ENCODE peak calls at places on chromosomes 7 and 10, in four cellular contexts. K, F, O and P are unnamed samples.
A peak's percentile ranks its signal among the peaks of the same experiment; 100 is the strongest.

GRCh38 chr10:93680414-93681047 is 21.9 kb downstream of the FRA10AC1 start:
- DNase-seq in K (peak; percentile 38), F (peak; percentile 14), O (no peak), P (peak; percentile 69)

GRCh38 chr7:105654095-105654686 is 72.9 kb upstream of the EFCAB10 start:
- DNase-seq in K (no peak), F (no peak), O (no peak), P (no peak)

GRCh38 chr7:71649812-71650211 is 517.9 kb downstream of the GALNT17 start:
- DNase-seq in K (no peak), F (no peak), O (no peak), P (no peak)

GRCh38 chr10:132043861-132044695 is 21.7 kb upstream of the JAKMIP3 start:
- DNase-seq in K (no peak), F (no peak), O (no peak), P (no peak)

GRCh38 chr7:668139-668871 is 58.2 kb upstream of the DNAAF5 start:
- DNase-seq in K (no peak), F (no peak), O (no peak), P (no peak)

GRCh38 chr10:97520978-97521761 is 22.4 kb downstream of the UBTD1 start:
- DNase-seq in K (no peak), F (no peak), O (no peak), P (no peak)

GRCh38 chr10:86663576-86664369 is 4.5 kb upstream of the LDB3 start:
- DNase-seq in K (no peak), F (no peak), O (no peak), P (no peak)

GRCh38 chr10:5583525-5584175 is 58.9 kb downstream of the CALML3 start:
- DNase-seq in K (no peak), F (no peak), O (peak; percentile 37), P (no peak)

GRCh38 chr7:33845991-33846509 is 59.3 kb upstream of the BMPER start:
- DNase-seq in K (no peak), F (no peak), O (no peak), P (no peak)

GRCh38 chr7:101575168-101575567 is 53.9 kb downstream of the MYL10 start:
- DNase-seq in K (no peak), F (no peak), O (no peak), P (no peak)

GRCh38 chr10:58674260-58674659 is 161.6 kb downstream of the BICC1 start:
- DNase-seq in K (no peak), F (no peak), O (no peak), P (no peak)

GRCh38 chr7:112500619-112501018 is 19.8 kb downstream of the LSMEM1 start:
- DNase-seq in K (no peak), F (no peak), O (no peak), P (peak; percentile 13)

GRCh38 chr10:62084434-62084833 is 182.9 kb downstream of the ARID5B start:
- DNase-seq in K (no peak), F (no peak), O (no peak), P (no peak)

GRCh38 chr7:39530996-39531395 is 35.2 kb upstream of the YAE1 start:
- DNase-seq in K (no peak), F (no peak), O (no peak), P (no peak)

GRCh38 chr10:22461891-22462290 is 116.6 kb downstream of the SPAG6 start:
- DNase-seq in K (no peak), F (no peak), O (no peak), P (no peak)

GRCh38 chr7:129279757-129280156 is 54.9 kb downstream of the AHCYL2 start:
- DNase-seq in K (no peak), F (no peak), O (no peak), P (no peak)

GRCh38 chr7:140601566-140602174 is 38.9 kb downstream of the DENND2A start:
- DNase-seq in K (no peak), F (no peak), O (no peak), P (no peak)

GRCh38 chr7:99374121-99375064 is at the start of gene ARPC1B:
- DNase-seq in K (peak; percentile 57), F (peak; percentile 93), O (no peak), P (peak; percentile 78)

GRCh38 chr10:88243847-88244730 is 339.0 kb downstream of the RNLS start:
- DNase-seq in K (no peak), F (no peak), O (no peak), P (no peak)

GRCh38 chr10:114388275-114388674 is 16.0 kb downstream of the AFAP1L2 start:
- DNase-seq in K (no peak), F (no peak), O (peak; percentile 66), P (no peak)

GRCh38 chr10:125955766-125956165 is 59.4 kb downstream of the FANK1 start:
- DNase-seq in K (no peak), F (no peak), O (no peak), P (no peak)

GRCh38 chr10:100827819-100828743 is 82.7 kb downstream of the PAX2 start:
- DNase-seq in K (no peak), F (peak; percentile 31), O (no peak), P (peak; percentile 43)

GRCh38 chr7:48875300-48875916 is 48.9 kb upstream of the CDC14C start:
- DNase-seq in K (peak; percentile 15), F (peak; percentile 2), O (no peak), P (peak; percentile 48)

GRCh38 chr10:68594405-68594804 is 34.3 kb downstream of the TET1 start:
- DNase-seq in K (no peak), F (peak; percentile 71), O (no peak), P (no peak)

GRCh38 chr7:28163955-28164354 is 16.6 kb downstream of the JAZF1 start:
- DNase-seq in K (no peak), F (no peak), O (no peak), P (no peak)

GRCh38 chr10:97531401-97531985 is 32.8 kb downstream of the UBTD1 start:
- DNase-seq in K (no peak), F (no peak), O (no peak), P (no peak)

GRCh38 chr10:114259825-114260224 is 20.8 kb downstream of the VWA2 start:
- DNase-seq in K (no peak), F (no peak), O (no peak), P (no peak)

GRCh38 chr7:825386-825785 is 6.9 kb upstream of the SUN1 start:
- DNase-seq in K (no peak), F (no peak), O (no peak), P (no peak)

GRCh38 chr7:149765399-149766121 is 7.8 kb downstream of the ZNF467 start:
- DNase-seq in K (no peak), F (no peak), O (no peak), P (no peak)

GRCh38 chr10:87694011-87694794 is 34.5 kb downstream of the PAPSS2 start:
- DNase-seq in K (no peak), F (no peak), O (no peak), P (peak; percentile 57)

GRCh38 chr7:46557295-46557711 is 636.2 kb upstream of the IGFBP3 start:
- DNase-seq in K (no peak), F (no peak), O (no peak), P (peak; percentile 68)

GRCh38 chr7:7565018-7565680 is 1.5 kb upstream of the MIOS start:
- DNase-seq in K (no peak), F (no peak), O (no peak), P (no peak)

GRCh38 chr7:137934941-137935848 is 66.7 kb downstream of the CREB3L2 start:
- DNase-seq in K (no peak), F (no peak), O (peak; percentile 30), P (no peak)

GRCh38 chr10:14056545-14057332 is 274.0 kb downstream of the FRMD4A start:
- DNase-seq in K (no peak), F (no peak), O (no peak), P (no peak)

GRCh38 chr7:116259821-116260440 is 49.6 kb downstream of the TES start:
- DNase-seq in K (no peak), F (no peak), O (no peak), P (peak; percentile 86)

GRCh38 chr10:17954856-17955255 is 3.1 kb downstream of the SLC39A12 start:
- DNase-seq in K (no peak), F (no peak), O (no peak), P (no peak)

GRCh38 chr10:121683366-121683765 is 85.1 kb upstream of the FGFR2 start:
- DNase-seq in K (no peak), F (no peak), O (no peak), P (no peak)

GRCh38 chr7:91265693-91266066 is 1.4 kb downstream of the FZD1 start:
- DNase-seq in K (no peak), F (no peak), O (no peak), P (no peak)
- TF ChIP-seq RAD21 in K (no peak), F (no peak), O (no peak), P (no peak)

DNA sequence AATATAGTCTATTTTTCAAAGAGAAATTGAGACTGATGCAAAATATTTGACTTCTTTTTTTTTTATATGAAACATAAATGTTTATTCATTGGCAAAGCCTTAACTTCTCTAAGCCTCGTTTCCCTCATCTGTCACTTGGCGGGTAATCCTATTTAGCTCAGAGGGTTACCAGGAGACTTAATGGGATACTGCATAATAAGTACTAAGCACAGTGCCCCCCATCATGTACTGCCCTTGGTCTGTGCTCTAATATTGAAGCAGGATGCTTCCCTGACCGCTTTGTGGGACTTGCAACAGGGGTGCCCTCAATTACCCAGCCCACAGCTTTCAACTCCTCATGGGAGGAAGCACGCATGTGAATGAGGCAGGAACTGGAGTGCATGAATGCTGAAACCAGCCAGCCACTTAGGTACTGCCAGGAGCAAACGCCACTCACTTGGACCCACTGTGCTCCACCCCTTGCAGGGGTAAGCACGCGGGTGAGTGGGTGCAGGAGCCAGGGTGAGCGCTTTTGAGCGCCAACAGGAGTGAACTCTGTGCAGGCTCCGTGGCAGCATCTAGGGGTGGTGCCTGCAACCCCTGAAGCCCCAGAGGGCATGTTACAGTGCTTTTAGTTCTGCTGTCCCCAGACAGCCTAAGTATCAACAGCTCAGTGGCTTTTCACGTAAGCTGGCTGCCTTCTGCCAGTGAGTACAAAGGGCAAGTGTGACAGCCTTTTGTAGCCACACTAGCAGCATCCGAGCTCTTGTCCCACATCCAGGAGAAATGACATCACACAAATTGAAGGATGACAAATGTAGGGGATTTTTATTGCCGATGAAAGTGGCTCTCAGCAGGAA is 209.8 kb upstream of the C7orf33 start:
- DNase-seq in K (peak; percentile 4), F (no peak), O (no peak), P (no peak)
- TF ChIP-seq ESRRA in K (no peak), F (no peak), O (no peak), P (no peak)

GRCh38 chr10:117071293-117072050 is 66.5 kb upstream of the SHTN1 start:
- DNase-seq in K (no peak), F (no peak), O (no peak), P (no peak)
- TF ChIP-seq RAD21 in K (no peak), F (no peak), O (no peak), P (no peak)

GRCh38 chr10:102595914-102596313 is 48.4 kb upstream of the TRIM8 start:
- DNase-seq in K (no peak), F (no peak), O (no peak), P (no peak)

GRCh38 chr10:102593804-102594079 is 50.5 kb upstream of the TRIM8 start:
- DNase-seq in K (no peak), F (no peak), O (no peak), P (no peak)

GRCh38 chr10:102595293-102595692 is 49.0 kb upstream of the TRIM8 start:
- DNase-seq in K (no peak), F (no peak), O (no peak), P (no peak)

GRCh38 chr10:102597131-102597891 is 47.0 kb upstream of the TRIM8 start:
- DNase-seq in K (peak; percentile 83), F (no peak), O (no peak), P (no peak)

GRCh38 chr10:102596506-102596971 is 47.7 kb upstream of the TRIM8 start:
- DNase-seq in K (peak; percentile 70), F (peak; percentile 72), O (no peak), P (peak; percentile 66)
- TF ChIP-seq ESRRA in K (no peak), F (no peak), O (no peak), P (no peak)